ENCODE peak calls at places on chromosomes 7 and 10, in six cellular contexts. O, G, S, T, J and Y are unnamed samples.

GRCh38 chr7:117673839-117674238 is 194.0 kb downstream of the CFTR start:
- DNase-seq in T (no peak), J (peak), O (no peak), S (no peak), G (no peak), Y (no peak)

GRCh38 chr10:12726971-12727831 is 274.3 kb downstream of the CCDC3 start:
- DNase-seq in O (no peak), T (no peak), S (no peak), G (no peak), J (peak), Y (no peak)

GRCh38 chr10:42969909-42970308 is 107.0 kb upstream of the RET start:
- DNase-seq in T (no peak), S (no peak), O (no peak), J (no peak), G (no peak), Y (no peak)

GRCh38 chr7:12570529-12571461 is at the start of gene SCIN:
- DNase-seq in O (no peak), G (peak), T (peak), S (peak), J (peak), Y (peak)

GRCh38 chr7:98229991-98230745 is 18.9 kb downstream of the BHLHA15 start:
- DNase-seq in G (no peak), T (peak), O (no peak), J (no peak), S (no peak), Y (no peak)

GRCh38 chr10:60943372-60944158 is 420 bp downstream of the RHOBTB1 start:
- DNase-seq in S (peak), J (peak), G (peak), O (no peak), T (peak), Y (peak)

GRCh38 chr7:149307775-149308501 is 45.9 kb downstream of the ZNF783 start:
- DNase-seq in J (no peak), S (no peak), G (no peak), T (no peak), O (no peak), Y (no peak)

GRCh38 chr7:90412458-90413184 is 9.4 kb downstream of the CLDN12 start:
- DNase-seq in G (no peak), S (no peak), T (peak), J (peak), O (no peak), Y (no peak)

GRCh38 chr7:831596-832291 is 532 bp upstream of the SUN1 start:
- DNase-seq in T (no peak), G (no peak), O (no peak), J (peak), S (no peak), Y (no peak)

GRCh38 chr10:47207280-47207613 is 92.8 kb upstream of the GDF10 start:
- DNase-seq in T (no peak), S (no peak), G (no peak), O (no peak), J (peak), Y (no peak)

GRCh38 chr7:149476791-149477190 is 15.9 kb upstream of the ZNF777 start:
- DNase-seq in G (no peak), T (no peak), S (no peak), J (no peak), O (no peak), Y (no peak)

GRCh38 chr10:122558452-122558851 is 2.1 kb upstream of the DMBT1 start:
- DNase-seq in O (no peak), S (no peak), G (no peak), J (peak), T (no peak), Y (no peak)

GRCh38 chr7:138258194-138258554 is 181.9 kb downstream of the AKR1D1 start:
- DNase-seq in O (no peak), J (no peak), S (no peak), T (no peak), G (no peak), Y (no peak)

GRCh38 chr7:23598321-23598720 is 1.1 kb downstream of the CCDC126 start:
- DNase-seq in T (peak), J (no peak), G (no peak), S (no peak), O (no peak), Y (no peak)

GRCh38 chr10:110215286-110215685 is 7.9 kb downstream of the MXI1 start:
- DNase-seq in T (no peak), S (no peak), G (no peak), J (no peak), O (no peak), Y (no peak)

GRCh38 chr7:1024331-1024761 is 20.0 kb upstream of the GPR146 start:
- DNase-seq in J (no peak), T (no peak), O (no peak), G (no peak), S (no peak), Y (peak)

GRCh38 chr7:73621168-73622063 is 2.9 kb downstream of the MLXIPL start:
- DNase-seq in G (no peak), O (no peak), T (no peak), J (no peak), S (no peak), Y (no peak)

GRCh38 chr7:55130079-55130476 is 111.3 kb downstream of the EGFR start:
- DNase-seq in T (no peak), S (peak), O (no peak), G (no peak), J (no peak), Y (no peak)

GRCh38 chr7:133629696-133630095 is 376.8 kb downstream of the EXOC4 start:
- DNase-seq in G (no peak), O (no peak), S (no peak), J (no peak), T (no peak), Y (no peak)

GRCh38 chr10:48470115-48470892 is 134.6 kb downstream of the ARHGAP22 start:
- DNase-seq in T (peak), J (no peak), G (no peak), S (no peak), O (no peak), Y (no peak)

GRCh38 chr10:58836991-58837390 is 324.3 kb downstream of the BICC1 start:
- DNase-seq in O (no peak), S (no peak), T (no peak), J (no peak), G (no peak), Y (no peak)

GRCh38 chr10:125144693-125145623 is 15.4 kb downstream of the CTBP2 start:
- DNase-seq in G (no peak), J (no peak), O (no peak), T (peak), S (peak), Y (no peak)

GRCh38 chr10:124917939-124918830 is 23.7 kb upstream of the ZRANB1 start:
- DNase-seq in G (no peak), O (no peak), J (no peak), S (no peak), T (no peak), Y (no peak)

GRCh38 chr7:131688738-131689661 is 132.6 kb upstream of the PODXL start:
- DNase-seq in G (peak), S (peak), T (peak), J (peak), O (peak), Y (peak)